ENCODE peak calls at places on chromosomes 4 and X, in ten cellular contexts. T, V, Z, F, M, X, Q, E, Y and P are unnamed samples.

GRCh38 chr4:47733506-47733905 is 104.4 kb downstream of the CORIN start:
- DNase-seq in T (no peak), V (no peak), Z (no peak), F (no peak), M (no peak), X (no peak), Q (peak), E (no peak), Y (no peak), P (no peak)

GRCh38 chrX:132559101-132559500 is 70.3 kb upstream of the MBNL3 start:
- DNase-seq in T (no peak), V (no peak), Z (no peak), F (no peak), M (no peak), X (no peak), Q (peak), E (no peak), Y (no peak), P (no peak)

GRCh38 chr4:67438975-67439374 is 106.3 kb downstream of the CENPC start:
- DNase-seq in T (no peak), V (no peak), Z (no peak), F (no peak), M (no peak), X (no peak), Q (no peak), E (no peak), Y (no peak), P (no peak)

GRCh38 chr4:40193018-40193571 is 3.7 kb upstream of the RHOH start:
- DNase-seq in T (no peak), V (peak), Z (no peak), F (no peak), M (peak), X (no peak), Q (peak), E (no peak), Y (no peak), P (peak)

GRCh38 chr4:11596989-11597388 is 168.3 kb upstream of the HS3ST1 start:
- DNase-seq in T (no peak), V (no peak), Z (no peak), F (no peak), M (no peak), X (no peak), Q (no peak), E (no peak), Y (no peak), P (no peak)

GRCh38 chrX:18931972-18932371 is 51.9 kb downstream of the PHKA2 start:
- DNase-seq in T (no peak), V (no peak), Z (peak), F (no peak), M (no peak), X (no peak), Q (peak), E (no peak), Y (no peak), P (no peak)

GRCh38 chr4:143399113-143399949 is 62.7 kb downstream of the GAB1 start:
- DNase-seq in T (no peak), V (peak), Z (peak), F (no peak), M (no peak), X (no peak), Q (peak), E (no peak), Y (no peak), P (no peak)

GRCh38 chr4:84286048-84286447 is 213.0 kb downstream of the NKX6-1 start:
- DNase-seq in T (no peak), V (no peak), Z (no peak), F (no peak), M (peak), X (no peak), Q (no peak), E (no peak), Y (no peak), P (no peak)

GRCh38 chrX:138026211-138026610 is 460.3 kb downstream of the ZIC3 start:
- DNase-seq in T (no peak), V (no peak), Z (peak), F (no peak), M (no peak), X (no peak), Q (no peak), E (no peak), Y (no peak), P (no peak)

GRCh38 chrX:28550331-28550872 is 36.8 kb upstream of the IL1RAPL1 start:
- DNase-seq in T (no peak), V (peak), Z (no peak), F (no peak), M (no peak), X (no peak), Q (no peak), E (no peak), Y (no peak), P (no peak)

GRCh38 chr4:53459548-53459947 is 82.1 kb downstream of the FIP1L1 start:
- DNase-seq in T (no peak), V (no peak), Z (peak), F (no peak), M (no peak), X (no peak), Q (peak), E (no peak), Y (no peak), P (no peak)

DNA sequence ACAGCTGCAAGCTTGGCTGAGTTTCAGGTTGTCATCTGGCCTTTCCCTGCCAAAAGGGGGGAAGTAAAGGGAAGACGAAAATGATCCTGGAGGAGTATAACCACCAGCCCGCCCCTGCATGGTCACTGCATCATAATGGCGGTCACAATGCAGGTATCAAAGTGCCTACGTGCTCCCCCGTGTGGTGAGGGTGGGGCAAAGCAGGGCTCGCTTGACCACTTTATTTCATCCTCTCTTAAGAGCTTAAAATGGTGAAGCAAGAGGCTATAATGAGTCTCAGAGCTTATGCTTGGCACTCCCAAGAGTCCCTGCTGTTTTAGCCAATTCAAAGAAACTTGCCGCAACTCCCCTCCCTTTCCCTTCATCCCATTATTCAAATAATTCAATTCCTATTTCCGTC is 105.6 kb downstream of the APOOL start:
- DNase-seq in T (no peak), V (peak), Z (peak), F (no peak), M (peak), X (no peak), Q (peak), E (no peak), Y (no peak), P (no peak)
- TF ChIP-seq CTCF in T (no peak), V (peak), Z (peak), F (no peak), M (peak), X (peak), Q (peak), E (no peak), Y (peak), P (no peak)

GRCh38 chr4:102612195-102612594 is 111.0 kb downstream of the NFKB1 start:
- DNase-seq in T (no peak), V (no peak), Z (no peak), F (no peak), M (no peak), X (no peak), Q (no peak), E (no peak), Y (no peak), P (no peak)

GRCh38 chr4:102614801-102615200 is 113.6 kb downstream of the NFKB1 start:
- DNase-seq in T (no peak), V (no peak), Z (no peak), F (no peak), M (no peak), X (no peak), Q (no peak), E (no peak), Y (no peak), P (peak)

GRCh38 chr4:102610476-102610875 is 109.3 kb downstream of the NFKB1 start:
- DNase-seq in T (no peak), V (no peak), Z (no peak), F (no peak), M (no peak), X (no peak), Q (no peak), E (no peak), Y (no peak), P (peak)

GRCh38 chr4:102610007-102610406 is 108.8 kb downstream of the NFKB1 start:
- DNase-seq in T (no peak), V (no peak), Z (no peak), F (no peak), M (no peak), X (no peak), Q (no peak), E (no peak), Y (no peak), P (no peak)

DNA sequence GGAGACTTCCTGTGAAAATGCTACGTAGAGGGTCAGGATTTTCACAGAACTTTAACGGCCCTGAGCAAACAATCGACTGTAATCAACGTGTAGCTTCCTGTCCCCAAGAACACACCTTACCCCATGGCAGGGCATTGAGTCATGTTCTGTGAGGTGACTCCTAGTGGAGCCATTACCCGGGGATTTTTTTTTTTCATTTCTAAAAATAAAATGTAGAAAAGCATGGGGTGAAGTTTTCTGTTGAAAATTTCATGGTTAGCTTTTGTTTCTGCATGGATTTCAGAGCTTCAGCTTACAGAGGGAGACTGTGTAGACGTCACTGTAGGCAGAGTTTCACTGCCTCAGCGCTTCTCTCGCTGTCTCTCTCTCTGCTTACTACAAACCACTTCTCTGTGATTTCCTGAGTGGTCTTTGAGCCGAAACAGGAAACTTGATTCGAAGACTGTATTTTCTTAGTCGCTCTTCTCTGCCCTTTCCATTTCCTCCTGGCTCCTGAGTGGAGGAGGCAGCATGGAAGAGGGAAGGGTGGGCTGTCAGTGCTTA is 111.7 kb downstream of the NFKB1 start:
- DNase-seq in T (no peak), V (no peak), Z (no peak), F (no peak), M (no peak), X (no peak), Q (no peak), E (no peak), Y (no peak), P (no peak)
- TF ChIP-seq EP300 in T (no peak), V (no peak), Z (no peak), F (no peak), M (no peak), X (no peak), Q (no peak), E (no peak), Y (no peak), P (no peak)

DNA sequence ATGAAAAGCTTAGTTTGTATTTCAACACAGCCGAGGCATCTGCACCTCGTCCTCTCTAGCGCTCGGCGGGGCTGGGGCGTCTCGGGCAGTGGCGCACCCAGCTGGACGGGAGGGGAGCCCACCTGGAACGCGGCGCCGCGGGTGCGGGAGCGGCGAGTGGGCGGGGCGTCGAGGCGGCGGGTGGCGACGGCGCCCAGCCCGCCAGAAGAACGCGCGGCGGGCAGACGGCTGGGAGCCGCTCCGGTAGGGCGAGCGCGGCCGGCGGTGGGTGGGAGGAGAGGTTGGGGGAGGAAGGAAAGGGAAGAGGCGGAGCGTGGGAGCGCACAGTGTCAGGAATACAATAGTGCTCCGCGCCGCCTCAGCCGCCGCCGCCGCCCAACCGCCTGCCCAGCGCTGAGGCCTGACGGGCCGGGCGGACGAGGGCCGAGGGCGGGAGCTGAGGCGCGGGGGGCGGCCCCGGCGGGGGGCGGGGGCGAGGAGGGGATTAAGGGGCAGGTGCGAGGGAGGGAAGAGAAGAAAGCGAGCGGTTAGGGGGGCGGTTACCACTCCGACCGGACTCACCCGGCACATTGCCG is at the start of gene JADE3:
- DNase-seq in T (peak), V (peak), Z (peak), F (peak), M (peak), X (no peak), Q (peak), E (peak), Y (peak), P (peak)
- TF ChIP-seq POLR2A in T (no peak), V (no peak), Z (peak), F (no peak), M (no peak), X (no peak), Q (no peak), E (no peak), Y (no peak), P (peak)

DNA sequence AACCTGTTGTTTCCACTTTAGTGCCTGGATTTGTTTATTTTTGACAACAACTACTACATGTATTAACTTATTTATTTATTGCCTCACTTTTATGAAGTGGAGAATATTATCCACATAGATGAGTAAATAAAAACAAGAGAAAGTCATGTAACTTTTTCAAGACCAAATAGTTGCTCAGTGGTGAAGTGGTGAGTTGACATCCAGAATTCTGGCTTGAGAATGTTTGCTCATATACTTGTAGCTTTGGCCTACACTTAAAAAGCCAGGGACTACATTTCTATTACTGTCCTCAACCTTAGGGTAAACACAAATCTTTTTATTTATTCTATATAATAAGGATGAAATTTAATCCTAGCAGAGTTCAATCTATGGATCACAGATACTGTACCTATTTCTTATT is 47.7 kb upstream of the GALNTL6 start:
- DNase-seq in T (no peak), V (no peak), Z (no peak), F (no peak), M (no peak), X (no peak), Q (no peak), E (no peak), Y (no peak), P (no peak)
- TF ChIP-seq CTCF in T (no peak), V (no peak), Z (no peak), F (no peak), M (no peak), X (no peak), Q (no peak), E (no peak), Y (no peak), P (no peak)